ENCODE peak calls at places on chromosome 17, in six cellular contexts. K, Z, R, Y, T and G are unnamed samples.

GRCh38 chr17:80811181-80812105 is 180.2 kb upstream of the CHMP6 start:
- DNase-seq in K (peak), Z (no peak), R (no peak), Y (no peak), T (no peak), G (no peak)

GRCh38 chr17:32126746-32127145 is 15.6 kb upstream of the RHOT1 start:
- DNase-seq in K (no peak), Z (no peak), R (no peak), Y (no peak), T (no peak), G (no peak)

GRCh38 chr17:8803531-8804416 is 4.6 kb upstream of the MFSD6L start:
- DNase-seq in K (no peak), Z (peak), R (no peak), Y (no peak), T (no peak), G (no peak)

GRCh38 chr17:49926886-49927285 is 42.1 kb upstream of the DLX4 start:
- DNase-seq in K (no peak), Z (no peak), R (peak), Y (no peak), T (peak), G (no peak)

GRCh38 chr17:40554646-40555295 is 10.5 kb downstream of the CCR7 start:
- DNase-seq in K (no peak), Z (peak), R (no peak), Y (no peak), T (no peak), G (peak)

GRCh38 chr17:6347776-6348175 is 87.1 kb downstream of the AIPL1 start:
- DNase-seq in K (no peak), Z (no peak), R (no peak), Y (no peak), T (no peak), G (no peak)

GRCh38 chr17:72296456-72296855 is 175.6 kb downstream of the SOX9 start:
- DNase-seq in K (no peak), Z (no peak), R (no peak), Y (no peak), T (no peak), G (no peak)

GRCh38 chr17:78416311-78416711 is 37.9 kb downstream of the PGS1 start:
- DNase-seq in K (no peak), Z (no peak), R (peak), Y (no peak), T (peak), G (no peak)

GRCh38 chr17:79667121-79667715 is 56.4 kb upstream of the RBFOX3 start:
- DNase-seq in K (peak), Z (no peak), R (no peak), Y (no peak), T (no peak), G (no peak)

GRCh38 chr17:78474631-78475146 is 96.2 kb downstream of the PGS1 start:
- DNase-seq in K (no peak), Z (peak), R (no peak), Y (no peak), T (no peak), G (peak)

GRCh38 chr17:16342979-16343378 is 10.3 kb downstream of the CENPV start:
- DNase-seq in K (no peak), Z (no peak), R (peak), Y (no peak), T (peak), G (no peak)

GRCh38 chr17:19384723-19385391 is 2.1 kb downstream of the MFAP4 start:
- DNase-seq in K (peak), Z (no peak), R (peak), Y (no peak), T (peak), G (no peak)

GRCh38 chr17:72151565-72152391 is 31.0 kb downstream of the SOX9 start:
- DNase-seq in K (no peak), Z (no peak), R (peak), Y (no peak), T (peak), G (no peak)

GRCh38 chr17:80559688-80560290 is 15.2 kb downstream of the RPTOR start:
- DNase-seq in K (no peak), Z (no peak), R (peak), Y (no peak), T (peak), G (no peak)

GRCh38 chr17:61291457-61292311 is 108.0 kb upstream of the TBX2 start:
- DNase-seq in K (no peak), Z (no peak), R (peak), Y (no peak), T (no peak), G (no peak)

GRCh38 chr17:70021726-70022125 is 53.3 kb upstream of the KCNJ16 start:
- DNase-seq in K (no peak), Z (no peak), R (no peak), Y (no peak), T (no peak), G (no peak)

GRCh38 chr17:79562806-79563141 is 48.1 kb downstream of the RBFOX3 start:
- DNase-seq in K (no peak), Z (no peak), R (no peak), Y (no peak), T (no peak), G (no peak)

GRCh38 chr17:43309505-43310329 is 75.9 kb upstream of the RNU2-1 start:
- DNase-seq in K (no peak), Z (no peak), R (no peak), Y (no peak), T (no peak), G (no peak)

GRCh38 chr17:82942166-82943130 is 102.6 kb upstream of the ZNF750 start:
- DNase-seq in K (no peak), Z (no peak), R (no peak), Y (no peak), T (no peak), G (no peak)

GRCh38 chr17:66716236-66717026 is 118.5 kb upstream of the CACNG5 start:
- DNase-seq in K (no peak), Z (no peak), R (peak), Y (no peak), T (no peak), G (no peak)

GRCh38 chr17:65418622-65419021 is 142.8 kb downstream of the AXIN2 start:
- DNase-seq in K (no peak), Z (no peak), R (no peak), Y (no peak), T (no peak), G (no peak)

GRCh38 chr17:48617515-48618365 is 2.6 kb upstream of the HOXB8 start:
- DNase-seq in K (no peak), Z (no peak), R (no peak), Y (no peak), T (no peak), G (no peak)

GRCh38 chr17:40910441-40910841 is 25.4 kb upstream of the KRT20 start:
- DNase-seq in K (no peak), Z (no peak), R (peak), Y (no peak), T (peak), G (no peak)

GRCh38 chr17:7561589-7562207 is at the start of gene SENP3:
- DNase-seq in K (peak), Z (peak), R (peak), Y (peak), T (peak), G (peak)

GRCh38 chr17:48241770-48242497 is 134.4 kb downstream of the SNX11 start:
- DNase-seq in K (no peak), Z (no peak), R (no peak), Y (no peak), T (no peak), G (no peak)

GRCh38 chr17:66712453-66712852 is 122.5 kb upstream of the CACNG5 start:
- DNase-seq in K (no peak), Z (no peak), R (no peak), Y (no peak), T (no peak), G (no peak)

GRCh38 chr17:44775838-44776621 is 17.2 kb downstream of the ADAM11 start:
- DNase-seq in K (no peak), Z (no peak), R (no peak), Y (no peak), T (no peak), G (no peak)

GRCh38 chr17:17933775-17934174 is 38.4 kb downstream of the TOM1L2 start:
- DNase-seq in K (no peak), Z (no peak), R (no peak), Y (no peak), T (peak), G (no peak)

GRCh38 chr17:37802712-37803416 is 58.0 kb upstream of the HNF1B start:
- DNase-seq in K (no peak), Z (no peak), R (peak), Y (no peak), T (peak), G (no peak)

GRCh38 chr17:61408151-61409041 is 8.8 kb downstream of the TBX2 start:
- DNase-seq in K (peak), Z (no peak), R (no peak), Y (no peak), T (no peak), G (peak)

DNA sequence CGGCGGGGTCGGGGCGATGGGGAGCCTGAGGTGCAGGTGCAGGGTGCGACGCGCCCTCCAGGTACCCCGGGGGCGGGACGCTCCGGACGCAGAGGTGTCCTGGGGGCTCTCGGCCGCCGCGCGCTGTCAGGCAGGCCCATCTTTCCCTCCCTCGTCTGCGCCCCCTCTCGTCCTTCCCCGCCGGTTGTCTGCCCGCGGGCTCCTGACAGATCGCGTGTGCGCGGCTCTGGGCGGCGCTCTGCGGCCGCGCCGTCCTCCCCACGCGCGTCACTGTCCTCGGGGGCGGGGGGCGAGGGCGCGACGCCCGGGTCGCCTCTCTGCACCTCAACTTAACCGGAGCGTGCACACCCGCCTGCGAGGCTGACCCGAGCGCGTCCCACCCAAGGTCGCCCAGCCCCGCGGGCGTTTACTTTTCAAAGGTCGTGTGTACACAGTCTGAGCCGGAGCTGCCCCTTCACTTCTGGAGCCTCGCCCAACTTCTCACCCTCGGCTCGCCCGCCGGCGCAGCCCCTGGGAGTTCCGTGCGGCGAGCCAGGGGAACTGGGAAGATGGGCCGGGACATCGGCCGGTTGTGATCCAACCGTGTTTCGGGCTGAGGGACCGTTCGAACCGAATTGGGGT is 512 bp downstream of the AKAP1 start:
- DNase-seq in K (peak), Z (peak), R (peak), Y (peak), T (peak), G (peak)
- TF ChIP-seq CTCF in K (no peak), Z (peak), R (no peak), Y (no peak), T (peak), G (peak)

GRCh38 chr17:21240375-21241055 is 12.7 kb downstream of the NATD1 start:
- DNase-seq in K (no peak), Z (no peak), R (no peak), Y (no peak), T (no peak), G (no peak)

GRCh38 chr17:21241564-21241963 is 11.6 kb downstream of the NATD1 start:
- DNase-seq in K (no peak), Z (no peak), R (no peak), Y (no peak), T (no peak), G (no peak)

GRCh38 chr17:21242026-21242700 is 11.0 kb downstream of the NATD1 start:
- DNase-seq in K (no peak), Z (no peak), R (no peak), Y (no peak), T (peak), G (no peak)

GRCh38 chr17:21242780-21243515 is 10.3 kb downstream of the NATD1 start:
- DNase-seq in K (no peak), Z (no peak), R (no peak), Y (no peak), T (no peak), G (no peak)

GRCh38 chr17:21239680-21240374 is 13.4 kb downstream of the NATD1 start:
- DNase-seq in K (no peak), Z (no peak), R (peak), Y (no peak), T (peak), G (peak)
- TF ChIP-seq CTCF in K (peak), Z (peak), R (peak), Y (peak), T (peak), G (no peak)

DNA sequence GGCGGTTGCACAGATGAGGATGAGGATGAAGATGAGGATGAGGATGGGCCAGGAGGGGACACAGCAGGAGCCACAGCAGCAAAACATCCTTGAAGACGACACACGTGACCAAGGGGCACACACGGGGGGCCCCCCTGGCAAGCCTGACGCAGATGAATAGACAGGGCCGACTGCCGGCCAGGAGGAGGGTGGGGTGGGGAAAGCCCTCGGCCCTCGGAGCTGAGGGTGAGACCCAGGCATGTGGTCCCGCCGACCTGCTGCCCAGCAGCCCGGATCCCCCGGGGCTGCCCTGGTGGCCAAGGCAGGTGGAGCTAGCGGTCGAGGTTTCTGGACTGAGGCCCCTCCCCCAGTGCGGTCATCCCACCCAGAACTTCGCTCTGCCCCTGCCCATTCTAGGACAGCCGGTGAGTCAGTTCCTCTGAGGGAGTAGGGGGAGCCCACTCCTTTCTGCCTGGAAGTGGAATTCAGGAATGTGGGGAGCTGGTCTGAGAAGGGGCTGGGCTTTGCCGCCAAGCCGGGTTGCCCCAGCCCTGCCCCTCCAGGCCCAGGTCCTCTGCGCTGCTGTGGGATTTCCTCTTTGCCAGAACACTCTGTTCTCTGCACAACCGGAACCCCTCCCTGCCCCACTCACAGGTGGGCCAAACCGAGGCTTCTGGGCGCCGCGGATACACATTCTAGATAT is 9.9 kb downstream of the CYGB start:
- DNase-seq in K (peak), Z (peak), R (peak), Y (peak), T (peak), G (peak)
- TF ChIP-seq CTCF in K (no peak), Z (no peak), R (peak), Y (no peak), T (no peak), G (no peak)

DNA sequence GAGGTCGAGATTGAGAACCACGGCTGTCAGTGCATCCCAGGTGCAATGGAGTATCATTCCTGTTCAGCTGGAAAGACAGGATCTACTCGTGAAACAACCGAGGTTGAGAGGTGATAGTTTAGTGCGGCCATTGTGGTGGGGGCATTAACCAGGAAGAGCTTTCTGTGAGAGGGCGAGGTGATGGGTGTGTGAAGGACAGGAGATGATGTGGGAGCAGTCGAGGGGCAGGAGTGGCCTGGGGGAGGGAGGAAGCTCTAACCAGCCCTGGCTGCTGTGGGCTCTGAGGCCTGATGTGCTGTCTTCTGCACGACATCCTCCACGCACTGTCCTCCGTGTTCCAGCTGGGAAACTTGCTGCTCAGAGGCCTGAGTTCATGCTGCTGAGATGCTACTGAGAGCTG is 22.0 kb downstream of the GOSR2 start:
- DNase-seq in K (no peak), Z (no peak), R (no peak), Y (no peak), T (no peak), G (no peak)
- TF ChIP-seq CTCF in K (no peak), Z (no peak), R (no peak), Y (no peak), T (no peak), G (no peak)

GRCh38 chr17:28898261-28898955 is 875 bp upstream of the FLOT2 start:
- DNase-seq in K (no peak), Z (no peak), R (no peak), Y (no peak), T (no peak), G (no peak)

GRCh38 chr17:28896884-28897768 is at the start of gene FLOT2:
- DNase-seq in K (peak), Z (peak), R (peak), Y (peak), T (peak), G (peak)

GRCh38 chr17:28897769-28898259 is 281 bp upstream of the FLOT2 start:
- DNase-seq in K (no peak), Z (peak), R (no peak), Y (peak), T (no peak), G (no peak)

GRCh38 chr17:28896491-28896883 is 1.0 kb downstream of the FLOT2 start:
- DNase-seq in K (no peak), Z (no peak), R (no peak), Y (no peak), T (no peak), G (no peak)

GRCh38 chr17:28895794-28896447 is 1.6 kb downstream of the FLOT2 start:
- DNase-seq in K (no peak), Z (no peak), R (no peak), Y (no peak), T (no peak), G (no peak)
- TF ChIP-seq CTCF in K (no peak), Z (no peak), R (no peak), Y (no peak), T (no peak), G (no peak)

DNA sequence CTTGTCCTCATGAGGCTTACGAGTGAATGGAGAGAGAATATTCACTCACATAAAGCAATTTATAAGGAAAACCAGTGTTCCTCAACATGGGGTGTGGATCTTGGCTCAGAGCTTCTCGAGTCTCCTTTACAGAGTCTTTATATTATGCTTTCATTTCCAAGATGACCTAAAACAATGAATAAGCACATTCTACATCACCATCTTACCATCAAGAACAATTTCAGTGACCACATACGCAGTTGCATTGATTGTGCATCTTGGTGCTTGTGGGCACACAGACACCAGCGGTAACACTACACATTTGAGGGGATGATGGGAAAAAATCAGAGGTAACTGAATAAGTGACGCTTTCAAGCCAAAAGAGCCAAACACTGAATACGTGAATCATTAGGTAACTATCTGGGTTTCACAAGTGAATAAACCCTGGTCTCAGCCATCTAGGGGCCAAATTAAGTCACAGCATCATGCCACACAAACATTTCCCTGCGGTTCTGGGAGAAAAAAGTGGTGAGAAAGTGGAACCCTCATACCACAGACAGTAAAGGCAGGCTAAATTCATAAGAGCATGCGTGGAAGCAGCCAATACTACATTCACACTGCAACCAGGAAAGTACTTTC is 9.4 kb downstream of the CWC25 start:
- DNase-seq in K (no peak), Z (peak), R (peak), Y (no peak), T (peak), G (no peak)
- TF ChIP-seq CTCF in K (no peak), Z (peak), R (peak), Y (no peak), T (peak), G (no peak)

GRCh38 chr17:42009170-42009569 is 8.1 kb downstream of the DNAJC7 start:
- DNase-seq in K (no peak), Z (peak), R (peak), Y (no peak), T (no peak), G (no peak)
- TF ChIP-seq CTCF in K (peak), Z (no peak), R (peak), Y (no peak), T (no peak), G (no peak)